ENCODE peak calls at places on chromosomes 7 and 10, in six cellular contexts. B is tibial nerve, K is heart left ventricle, M is neural progenitor cell, W is ovary, S is transverse colon. C is an unnamed sample. For H3K9me3, the result is how much of the 10 kb centered on the place peaks cover.

GRCh38 chr10:110265573-110266193 is 39.0 kb downstream of the SMNDC1 start:
- DNase-seq in W (no peak), K (no peak), S (no peak), B (no peak), M (no peak), C (no peak)

GRCh38 chr7:155798673-155799439 is 13.4 kb downstream of the SHH start:
- DNase-seq in B (no peak), K (no peak), W (no peak), M (no peak), S (no peak), C (no peak)

GRCh38 chr7:101162551-101163280 is 2.7 kb downstream of the VGF start:
- DNase-seq in W (peak), K (no peak), B (no peak), M (peak), S (peak), C (peak)

GRCh38 chr10:132508497-132509443 is 28.8 kb upstream of the INPP5A start:
- DNase-seq in B (no peak), K (peak), S (no peak), W (no peak), M (no peak), C (peak)

GRCh38 chr10:483266-483665 is 206.2 kb downstream of the DIP2C start:
- DNase-seq in B (no peak), S (no peak), M (no peak), W (no peak), K (peak), C (no peak)

GRCh38 chr10:126175586-126176258 is 212.6 kb downstream of the ADAM12 start:
- DNase-seq in M (peak), W (peak), K (no peak), S (no peak), B (no peak), C (no peak)

GRCh38 chr10:124077216-124077615 is 16.2 kb downstream of the CHST15 start:
- DNase-seq in B (no peak), K (no peak), S (no peak), W (no peak), M (no peak), C (no peak)

GRCh38 chr7:113217314-113217713 is 99.0 kb upstream of the SMIM30 start:
- DNase-seq in W (no peak), S (no peak), K (no peak), M (no peak), B (no peak), C (no peak)

GRCh38 chr7:141466151-141466904 is 84.9 kb upstream of the AGK start:
- DNase-seq in W (no peak), K (no peak), M (no peak), S (no peak), B (no peak), C (no peak)

GRCh38 chr7:33129806-33130153 is 416 bp downstream of the BBS9 start:
- DNase-seq in S (no peak), B (no peak), M (no peak), W (no peak), K (no peak), C (no peak)

GRCh38 chr10:60848126-60848525 is 69.8 kb downstream of the CDK1 start:
- DNase-seq in W (peak), K (peak), M (no peak), B (peak), S (no peak), C (peak)

DNA sequence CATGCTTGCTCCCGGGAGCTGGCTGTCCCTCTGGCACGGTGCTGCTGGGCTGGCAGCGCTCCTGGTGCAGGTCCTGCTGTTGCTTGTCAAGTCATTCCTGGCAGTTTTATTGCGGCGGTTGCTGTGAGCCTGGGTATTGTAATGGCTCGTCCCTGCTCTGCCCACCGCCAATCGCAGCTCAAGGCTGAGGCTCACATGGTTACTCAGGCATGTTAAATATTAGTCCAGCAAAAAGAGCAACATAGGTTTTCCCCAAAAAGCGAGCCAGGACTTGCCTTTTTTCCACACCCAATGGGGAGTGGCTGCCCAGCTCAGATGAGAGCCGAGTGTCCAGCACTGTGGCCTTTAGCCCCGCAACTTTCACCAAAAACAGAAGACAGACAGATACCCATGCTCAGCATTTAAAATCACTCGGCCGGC is 492.9 kb upstream of the FOXK1 start:
- DNase-seq in B (peak), K (peak), M (peak), S (peak), W (peak), C (peak)
- H3K9me3 ChIP-seq in B (under half), K (under half), M (under half), S (under half), W (under half), C (under half)

DNA sequence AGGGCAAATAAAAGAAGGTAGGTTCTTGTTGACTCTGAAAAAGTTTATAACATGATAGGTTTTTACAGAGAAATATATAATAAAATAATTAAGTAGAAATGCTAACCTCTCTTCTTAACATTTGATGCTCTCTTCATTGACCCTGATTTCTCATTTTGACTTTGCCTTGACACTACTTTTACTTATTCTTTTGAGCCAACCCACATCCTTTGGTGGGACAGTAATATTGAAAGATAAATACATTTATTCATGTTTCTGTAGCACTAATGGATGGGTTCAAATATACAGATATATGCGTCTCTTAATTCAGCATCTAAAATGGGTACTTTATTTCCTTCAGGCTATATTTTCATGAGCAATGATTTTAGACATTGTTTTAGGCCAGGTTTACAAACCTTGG is 34.4 kb downstream of the DDC start:
- DNase-seq in S (no peak), K (no peak), W (no peak), B (no peak), M (no peak), C (no peak)
- H3K4me3 ChIP-seq in S (no peak), K (no peak), W (no peak), B (no peak), M (no peak), C (no peak)

GRCh38 chr7:145557805-145558204 is 558.8 kb upstream of the CNTNAP2 start:
- DNase-seq in K (no peak), M (no peak), B (no peak), W (no peak), S (no peak), C (no peak)
- H3K9me3 ChIP-seq in K (under half), M (under half), B (under half), W (under half), S (under half), C (under half)

DNA sequence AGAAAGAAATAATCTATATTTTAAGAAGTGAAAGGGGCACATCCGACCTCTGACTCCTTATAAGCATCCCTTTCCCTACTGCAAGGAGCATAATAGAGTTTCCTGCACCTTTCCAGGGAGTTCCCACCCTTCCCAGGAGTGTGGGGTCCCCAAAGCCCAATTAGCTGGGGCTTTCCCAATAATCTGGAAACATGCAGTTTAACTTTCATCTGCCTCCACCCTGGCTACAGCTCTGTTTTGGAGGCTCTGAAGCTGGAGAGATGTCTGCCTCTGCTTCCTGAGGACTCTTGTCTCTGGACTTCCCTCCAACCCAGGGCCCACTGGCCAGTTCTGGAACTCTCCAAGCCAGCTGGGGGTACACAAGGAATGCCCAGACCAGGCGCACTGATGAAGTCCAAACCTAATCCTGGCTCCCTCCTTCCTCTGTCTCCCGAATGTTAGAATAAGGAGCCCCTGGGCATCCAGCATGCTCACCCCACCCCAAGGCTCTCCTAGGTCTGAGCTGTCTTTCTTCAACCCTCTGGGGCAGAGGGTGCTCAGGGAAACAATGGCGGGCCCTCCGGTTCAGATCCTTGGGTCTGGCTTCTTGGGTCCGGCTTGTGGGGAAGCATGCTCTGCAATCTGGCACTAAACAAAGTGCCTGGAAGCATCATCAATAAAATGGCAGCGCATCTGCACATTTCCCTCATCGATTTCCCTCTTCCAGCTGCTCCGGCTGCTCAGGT is 13.4 kb downstream of the HOXA4 start:
- DNase-seq in W (peak), S (no peak), M (no peak), K (no peak), B (no peak), C (no peak)
- H3K4me3 ChIP-seq in W (no peak), S (peak), M (no peak), K (no peak), B (no peak), C (no peak)

DNA sequence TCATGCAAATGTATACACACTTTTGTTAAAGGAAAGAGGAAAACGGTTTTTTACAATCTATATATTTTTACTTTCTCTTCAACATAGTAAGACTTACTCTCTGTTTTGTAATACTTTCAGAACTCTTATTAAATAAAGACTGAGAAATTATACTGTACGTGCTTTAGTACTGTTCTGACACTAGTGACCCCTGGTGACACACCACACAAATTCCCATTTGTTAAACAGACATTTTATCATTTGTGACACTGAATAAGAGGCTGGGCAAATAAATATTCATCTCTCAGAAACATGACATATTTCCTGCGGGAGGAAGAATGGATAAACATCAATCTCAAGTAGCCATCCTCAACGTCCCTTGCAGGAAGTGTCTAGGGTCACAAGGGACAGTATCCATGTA is 68.9 kb upstream of the ZNF33B start:
- DNase-seq in S (no peak), K (no peak), M (no peak), B (no peak), W (no peak), C (peak)
- H3K9me3 ChIP-seq in S (under half), K (under half), M (under half), B (under half), W (under half), C (under half)

GRCh38 chr7:40716052-40716451 is 581.2 kb downstream of the SUGCT start:
- DNase-seq in W (no peak), K (no peak), S (no peak), B (no peak), M (no peak), C (no peak)

GRCh38 chr7:40714338-40715052 is 579.7 kb downstream of the SUGCT start:
- DNase-seq in M (no peak), B (no peak), K (no peak), W (no peak), S (no peak), C (no peak)

GRCh38 chr7:40715053-40715430 is 580.2 kb downstream of the SUGCT start:
- DNase-seq in S (no peak), M (no peak), B (no peak), W (no peak), K (no peak), C (no peak)

GRCh38 chr7:40720401-40720800 is 585.6 kb downstream of the SUGCT start:
- DNase-seq in K (no peak), S (no peak), M (no peak), B (no peak), W (no peak), C (no peak)

GRCh38 chr7:40717242-40717641 is 582.4 kb downstream of the SUGCT start:
- DNase-seq in M (peak), B (peak), W (peak), S (peak), K (peak), C (peak)
- H3K4me3 ChIP-seq in M (no peak), B (no peak), W (no peak), S (no peak), K (no peak), C (no peak)

GRCh38 chr7:57202274-57202673 is 70.0 kb upstream of the ZNF479 start:
- DNase-seq in M (no peak), W (no peak), S (no peak), K (no peak), B (no peak), C (no peak)

GRCh38 chr7:57201021-57201894 is 69.0 kb upstream of the ZNF479 start:
- DNase-seq in B (no peak), S (no peak), K (no peak), W (no peak), M (no peak), C (no peak)

GRCh38 chr7:57203161-57203791 is 71.0 kb upstream of the ZNF479 start:
- DNase-seq in M (no peak), S (no peak), B (no peak), K (no peak), W (peak), C (no peak)

GRCh38 chr7:57204411-57204811 is 72.2 kb upstream of the ZNF479 start:
- DNase-seq in B (no peak), K (no peak), S (no peak), W (no peak), M (no peak), C (no peak)

DNA sequence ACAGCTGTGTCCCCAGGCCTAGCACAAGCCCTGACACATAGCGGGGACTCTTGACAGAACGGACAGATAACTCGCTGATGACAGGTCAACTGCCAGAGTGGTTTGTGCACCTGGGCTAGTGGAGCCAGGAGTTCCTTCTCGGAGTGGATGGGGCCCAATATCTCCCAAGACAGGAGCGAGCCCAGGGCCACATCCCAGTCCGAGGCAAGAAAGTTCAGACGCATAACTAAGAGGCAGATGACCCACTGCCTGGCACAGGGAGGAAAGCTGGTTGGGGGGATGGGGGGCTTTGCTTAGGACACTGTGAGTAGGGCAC is 69.6 kb upstream of the ZNF479 start:
- DNase-seq in B (no peak), W (no peak), M (no peak), K (no peak), S (no peak), C (no peak)
- H3K9me3 ChIP-seq in B (under half), W (under half), M (under half), K (under half), S (under half), C (under half)

GRCh38 chr7:91383875-91384274 is 119.6 kb downstream of the FZD1 start:
- DNase-seq in W (no peak), K (no peak), M (no peak), B (no peak), S (no peak), C (no peak)
- H3K4me3 ChIP-seq in W (no peak), K (no peak), M (no peak), B (no peak), S (no peak), C (no peak)

DNA sequence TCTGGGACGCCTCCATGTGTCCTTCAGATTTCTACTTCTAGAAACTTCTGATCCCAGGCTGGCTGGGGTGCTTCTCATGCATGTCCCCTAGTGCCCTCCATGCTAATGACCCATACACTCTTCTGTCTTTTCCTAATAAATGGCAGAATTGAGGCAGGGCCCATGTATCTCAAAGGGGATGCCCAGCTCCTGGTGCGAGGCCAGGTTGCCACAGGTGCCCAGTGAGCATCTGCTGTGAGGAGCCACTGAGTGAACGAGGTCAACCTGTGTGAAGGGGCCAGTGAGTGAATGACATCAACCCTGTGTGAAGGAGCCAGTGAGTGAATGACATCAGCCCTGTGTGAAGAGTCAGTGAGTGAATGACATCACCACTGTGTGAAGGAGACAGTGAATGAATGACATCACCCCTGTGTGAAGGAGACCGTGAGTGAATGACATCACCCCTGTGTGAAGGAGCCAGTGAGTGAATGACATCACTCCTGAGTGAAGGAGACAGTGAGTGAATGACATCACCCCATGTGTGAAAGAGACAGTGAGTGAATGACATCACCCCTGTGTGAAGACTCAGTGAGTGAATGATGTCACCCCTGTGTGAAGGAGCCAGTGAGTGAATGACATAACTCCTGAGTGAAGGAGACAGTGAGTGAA is 478.9 kb downstream of the PTPRN2 start:
- DNase-seq in B (no peak), W (no peak), K (no peak), M (no peak), S (no peak), C (no peak)
- H3K9me3 ChIP-seq in B (under half), W (under half), K (under half), M (under half), S (under half), C (under half)

DNA sequence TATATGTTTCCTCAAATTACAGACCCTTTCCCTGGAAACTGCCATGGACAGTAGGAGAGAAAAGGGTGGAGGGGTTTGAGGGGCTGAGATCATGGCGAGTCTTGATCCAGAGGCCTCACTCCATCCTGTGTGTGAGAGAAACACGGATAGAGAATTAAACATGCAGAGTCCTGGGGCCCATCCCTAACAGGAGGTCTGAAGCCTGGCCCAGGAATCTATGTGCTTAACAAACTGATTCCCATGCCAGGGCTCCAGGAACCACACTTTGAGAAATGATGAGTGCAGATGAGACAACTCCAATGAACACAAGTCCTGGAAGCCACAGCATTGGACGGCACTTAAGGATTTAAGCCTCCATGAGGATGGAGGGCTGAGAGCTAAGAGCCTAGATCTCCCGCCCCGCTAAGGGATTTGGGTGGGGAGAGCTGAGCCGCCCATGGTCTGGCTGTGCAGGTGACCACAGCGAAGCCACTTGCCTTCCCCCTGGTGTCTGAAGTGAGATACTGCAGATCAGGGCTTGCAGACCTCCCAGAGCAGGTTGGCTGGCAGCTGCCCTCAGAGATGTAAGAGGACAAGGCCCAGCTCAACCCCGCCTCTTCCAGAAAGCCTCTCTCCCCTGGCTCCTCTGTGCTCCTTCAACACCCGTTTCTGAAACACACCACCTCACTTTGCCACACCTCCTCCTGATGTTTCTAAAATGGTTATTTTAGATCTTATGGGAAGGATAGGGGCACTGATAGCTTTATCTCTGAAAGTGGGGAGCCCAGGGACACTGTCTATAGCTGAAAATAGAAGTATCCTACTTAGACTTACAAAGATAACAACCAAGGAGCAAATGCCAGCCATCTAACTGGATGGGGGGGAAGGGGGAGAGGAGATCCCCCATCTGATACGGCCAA is 24.8 kb upstream of the EIF5AL1 start:
- DNase-seq in M (peak), K (peak), S (peak), B (peak), W (peak), C (peak)
- H3K4me3 ChIP-seq in M (no peak), K (no peak), S (no peak), B (no peak), W (no peak), C (no peak)

C was measured in body of pancreas.